ENCODE peak calls at places on chromosomes 16 and 17, in ten cellular contexts. K is HL-60, M is IMR-90, S is Calu3, O is BE2C, E is cardiac muscle cell, R is choroid plexus epithelial cell, C is left ventricle myocardium inferior, F is foreskin keratinocyte, P is endothelial cell. H is an unnamed sample.

GRCh38 chr17:13127921-13128582 is 110.2 kb upstream of the ELAC2 start:
- DNase-seq in K (no peak), M (no peak), S (no peak), O (no peak), E (no peak), R (no peak), C (no peak), F (no peak), P (no peak), H (no peak)

GRCh38 chr17:63116967-63117366 is 150.9 kb downstream of the TANC2 start:
- DNase-seq in K (no peak), M (peak; percentile 77), S (peak; percentile 58), O (peak; percentile 58), E (peak; percentile 47), R (peak; percentile 49), C (no peak), F (peak; percentile 77), P (no peak), H (peak; percentile 34)

GRCh38 chr16:51163366-51163765 is 12.3 kb upstream of the SALL1 start:
- DNase-seq in K (no peak), M (peak; percentile 23), S (no peak), O (no peak), E (no peak), R (no peak), C (no peak), F (no peak), P (no peak), H (peak; percentile 64)

GRCh38 chr17:78986048-78986648 is 6.4 kb upstream of the LGALS3BP start:
- DNase-seq in K (peak; percentile 57), M (peak; percentile 39), S (no peak), O (no peak), E (peak; percentile 80), R (peak; percentile 88), C (no peak), F (peak; percentile 35), P (no peak), H (peak; percentile 30)

GRCh38 chr17:8057691-8058114 is 18.8 kb downstream of the ALOX15B start:
- DNase-seq in K (no peak), M (peak; percentile 75), S (peak; percentile 55), O (peak; percentile 40), E (peak; percentile 90), R (peak; percentile 90), C (no peak), F (peak; percentile 67), P (peak; percentile 52), H (peak; percentile 76)

GRCh38 chr17:67476787-67477335 is 99.8 kb downstream of the PITPNC1 start:
- DNase-seq in K (no peak), M (no peak), S (no peak), O (no peak), E (no peak), R (no peak), C (no peak), F (no peak), P (no peak), H (no peak)

GRCh38 chr17:2436516-2436915 is 35.7 kb upstream of the MNT start:
- DNase-seq in K (no peak), M (no peak), S (no peak), O (no peak), E (no peak), R (no peak), C (no peak), F (no peak), P (no peak), H (no peak)

GRCh38 chr17:37774508-37774907 is 29.6 kb upstream of the HNF1B start:
- DNase-seq in K (no peak), M (no peak), S (no peak), O (no peak), E (no peak), R (no peak), C (no peak), F (no peak), P (no peak), H (no peak)

GRCh38 chr16:181668-182021 is 1.4 kb downstream of the HBQ1 start:
- DNase-seq in K (no peak), M (no peak), S (no peak), O (no peak), E (peak; percentile 24), R (peak; percentile 20), C (no peak), F (peak; percentile 21), P (no peak), H (no peak)
- TF ChIP-seq CTCF in K (no peak), M (no peak), S (no peak), O (no peak), E (no peak), R (no peak), C (no peak), F (no peak), P (peak; percentile 47), H (no peak)

GRCh38 chr16:15483857-15484256 is 49.5 kb downstream of the BMERB1 start:
- DNase-seq in K (no peak), M (no peak), S (no peak), O (no peak), E (no peak), R (no peak), C (no peak), F (no peak), P (no peak), H (no peak)

GRCh38 chr16:15485175-15485574 is 50.8 kb downstream of the BMERB1 start:
- DNase-seq in K (no peak), M (no peak), S (no peak), O (no peak), E (no peak), R (no peak), C (no peak), F (no peak), P (no peak), H (no peak)

GRCh38 chr16:15484662-15485061 is 50.3 kb downstream of the BMERB1 start:
- DNase-seq in K (no peak), M (peak; percentile 81), S (no peak), O (no peak), E (peak; percentile 60), R (peak; percentile 73), C (no peak), F (no peak), P (no peak), H (no peak)

GRCh38 chr16:15482748-15483118 is 48.3 kb downstream of the BMERB1 start:
- DNase-seq in K (no peak), M (no peak), S (no peak), O (no peak), E (no peak), R (no peak), C (no peak), F (no peak), P (no peak), H (no peak)

DNA sequence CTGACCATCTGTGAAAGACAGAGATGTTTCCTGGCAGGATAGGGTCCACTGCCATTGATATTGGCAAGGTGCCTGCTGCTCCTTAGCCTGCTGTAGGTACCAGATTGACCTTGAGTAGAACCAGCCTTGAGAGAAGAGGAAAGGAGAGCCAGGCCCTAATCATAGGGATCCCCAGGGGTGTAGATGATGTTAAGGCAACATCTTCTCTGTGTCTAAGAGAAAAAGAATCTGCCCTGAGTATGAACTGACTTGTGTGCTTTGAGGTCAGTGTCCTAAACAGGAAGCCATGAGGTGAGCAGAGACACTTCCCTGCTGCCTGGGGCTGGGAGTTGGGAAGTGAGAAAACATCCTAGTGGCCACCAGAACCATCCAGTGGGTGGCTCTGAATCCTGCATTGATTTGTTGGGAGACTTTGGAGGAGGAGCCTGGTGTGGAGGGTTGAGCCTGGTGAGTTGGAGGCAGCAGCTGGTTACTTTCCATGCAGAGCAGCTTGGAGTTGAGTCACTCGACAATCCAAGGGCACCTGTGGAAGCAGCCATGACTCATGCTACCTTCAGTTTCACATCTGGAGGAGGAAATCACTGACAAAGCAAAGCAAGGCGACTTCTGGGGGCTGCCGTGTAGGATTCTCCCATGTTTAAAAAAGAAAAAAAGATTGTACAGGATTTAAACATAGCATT is 47.8 kb downstream of the BMERB1 start:
- DNase-seq in K (no peak), M (peak; percentile 99), S (peak; percentile 86), O (peak; percentile 48), E (peak; percentile 89), R (peak; percentile 99), C (peak; percentile 19), F (peak; percentile 98), P (peak; percentile 6), H (peak; percentile 96)
- TF ChIP-seq CTCF in K (no peak), M (peak; percentile 37), S (no peak), O (no peak), E (peak; percentile 18), R (peak; percentile 45), C (peak; percentile 9), F (peak; percentile 63), P (no peak), H (peak; percentile 58)

DNA sequence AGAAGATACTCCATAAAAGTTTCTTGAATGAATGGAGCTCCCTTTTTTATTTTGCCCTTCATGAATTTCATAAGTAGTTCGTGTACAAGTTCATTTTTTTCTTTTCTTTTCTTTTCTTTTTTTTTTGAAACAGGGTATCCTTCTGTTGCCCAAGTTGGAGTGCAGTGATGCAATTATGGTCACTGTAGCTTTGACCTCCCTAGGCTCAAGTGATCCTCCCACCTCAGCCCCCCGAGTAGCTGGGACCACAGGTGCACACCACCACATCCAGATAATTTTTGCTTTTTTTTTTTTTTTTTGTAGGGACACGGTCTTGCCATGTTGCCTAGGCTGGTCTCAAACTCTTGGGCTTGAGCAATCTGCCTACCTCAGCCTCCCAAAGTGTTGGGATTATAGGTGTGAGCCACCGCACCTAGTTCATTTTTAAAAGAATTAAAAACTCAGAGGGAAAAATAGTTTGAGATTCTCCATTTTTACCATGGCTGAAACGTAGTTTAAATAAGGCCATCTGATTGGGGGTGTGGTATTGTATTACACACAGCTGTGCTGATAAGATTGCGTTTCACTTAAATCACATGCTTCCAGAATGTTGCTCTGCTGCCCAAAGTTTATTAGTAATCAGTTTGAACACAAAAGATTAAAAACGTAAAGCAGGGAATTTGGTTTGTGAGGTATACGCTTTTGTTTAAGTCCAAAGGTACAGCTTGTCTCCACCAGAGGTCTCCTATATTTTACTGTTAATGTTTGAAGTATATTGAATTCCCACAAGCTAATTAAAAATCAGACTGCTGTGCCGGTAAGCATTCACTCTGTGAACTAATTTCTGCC is 154.1 kb downstream of the SOCS1 start:
- DNase-seq in K (no peak), M (peak; percentile 94), S (no peak), O (no peak), E (peak; percentile 87), R (peak; percentile 81), C (no peak), F (no peak), P (no peak), H (no peak)
- TF ChIP-seq CTCF in K (no peak), M (peak; percentile 29), S (no peak), O (peak; percentile 21), E (peak; percentile 35), R (peak; percentile 41), C (peak; percentile 41), F (peak; percentile 40), P (no peak), H (peak; percentile 54)

GRCh38 chr17:41910701-41911391 is 7.9 kb downstream of the ACLY start:
- DNase-seq in K (no peak), M (peak; percentile 99), S (no peak), O (peak; percentile 95), E (peak; percentile 90), R (peak; percentile 91), C (no peak), F (peak; percentile 70), P (no peak), H (peak; percentile 99)

GRCh38 chr17:41915020-41915419 is 3.7 kb downstream of the ACLY start:
- DNase-seq in K (no peak), M (no peak), S (no peak), O (no peak), E (no peak), R (no peak), C (no peak), F (no peak), P (no peak), H (no peak)

GRCh38 chr17:41913798-41914197 is 5.0 kb downstream of the ACLY start:
- DNase-seq in K (no peak), M (no peak), S (no peak), O (no peak), E (no peak), R (no peak), C (no peak), F (no peak), P (no peak), H (no peak)

GRCh38 chr17:41914358-41914766 is 4.4 kb downstream of the ACLY start:
- DNase-seq in K (no peak), M (peak; percentile 24), S (no peak), O (no peak), E (peak; percentile 54), R (peak; percentile 65), C (no peak), F (no peak), P (no peak), H (no peak)

GRCh38 chr17:41912925-41913324 is 5.8 kb downstream of the ACLY start:
- DNase-seq in K (no peak), M (no peak), S (no peak), O (no peak), E (no peak), R (no peak), C (no peak), F (no peak), P (no peak), H (no peak)
- TF ChIP-seq CTCF in K (no peak), M (peak; percentile 26), S (no peak), O (peak; percentile 25), E (peak; percentile 9), R (peak; percentile 62), C (no peak), F (no peak), P (no peak), H (peak; percentile 48)